ENCODE peak calls at places on chromosomes 2 and 18, in seven cellular contexts. One of them, this sample, is unnamed.
A peak's percentile ranks its signal among the peaks of the same experiment; 100 is the strongest.

GRCh38 chr2:215812966-215813365 is 200.4 kb downstream of the MREG start:
- DNase-seq in testis: no peak
- DNase-seq in uterus: no peak
- DNase-seq in transverse colon: no peak
- DNase-seq in right atrium auricular region: no peak
- DNase-seq in H1: no peak
- DNase-seq in A549: no peak
- DNase-seq in this sample: no peak

GRCh38 chr2:210443527-210443926 is 33.0 kb downstream of the LANCL1 start:
- DNase-seq in transverse colon: no peak
- DNase-seq in H1: no peak
- DNase-seq in A549: no peak
- DNase-seq in testis: no peak
- DNase-seq in right atrium auricular region: no peak
- DNase-seq in uterus: no peak
- DNase-seq in this sample: no peak

GRCh38 chr2:64601785-64602391 is 51.8 kb downstream of the SERTAD2 start:
- DNase-seq in H1: no peak
- DNase-seq in uterus: no peak
- DNase-seq in A549: no peak
- DNase-seq in transverse colon: no peak
- DNase-seq in right atrium auricular region: peak; percentile 46
- DNase-seq in testis: no peak
- DNase-seq in this sample: no peak

GRCh38 chr2:27961997-27962396 is 71.5 kb downstream of the BABAM2 start:
- DNase-seq in uterus: no peak
- DNase-seq in right atrium auricular region: no peak
- DNase-seq in H1: no peak
- DNase-seq in A549: no peak
- DNase-seq in transverse colon: no peak
- DNase-seq in testis: no peak
- DNase-seq in this sample: no peak

GRCh38 chr2:215668329-215668728 is 232.5 kb upstream of the FN1 start:
- DNase-seq in H1: no peak
- DNase-seq in uterus: peak; percentile 65
- DNase-seq in transverse colon: no peak
- DNase-seq in A549: no peak
- DNase-seq in testis: no peak
- DNase-seq in right atrium auricular region: no peak
- DNase-seq in this sample: no peak

GRCh38 chr2:205171541-205171940 is 510.8 kb upstream of the NRP2 start:
- DNase-seq in H1: no peak
- DNase-seq in right atrium auricular region: no peak
- DNase-seq in testis: no peak
- DNase-seq in A549: no peak
- DNase-seq in transverse colon: no peak
- DNase-seq in uterus: no peak
- DNase-seq in this sample: no peak

GRCh38 chr2:66441651-66442365 is 6.9 kb downstream of the MEIS1 start:
- DNase-seq in uterus: peak; percentile 46
- DNase-seq in A549: no peak
- DNase-seq in transverse colon: no peak
- DNase-seq in right atrium auricular region: no peak
- DNase-seq in testis: no peak
- DNase-seq in H1: no peak
- DNase-seq in this sample: no peak

GRCh38 chr2:85468704-85469349 is 50.3 kb downstream of the SH2D6 start:
- DNase-seq in uterus: no peak
- DNase-seq in transverse colon: peak; percentile 86
- DNase-seq in right atrium auricular region: no peak
- DNase-seq in testis: peak; percentile 50
- DNase-seq in H1: peak; percentile 21
- DNase-seq in A549: peak; percentile 82
- DNase-seq in this sample: no peak

GRCh38 chr18:80022613-80023012 is 11.6 kb upstream of the RBFA start:
- DNase-seq in testis: no peak
- DNase-seq in uterus: no peak
- DNase-seq in transverse colon: no peak
- DNase-seq in right atrium auricular region: no peak
- DNase-seq in H1: no peak
- DNase-seq in A549: peak; percentile 9
- DNase-seq in this sample: no peak

GRCh38 chr2:197455428-197455827 is 2.1 kb downstream of the COQ10B start:
- DNase-seq in transverse colon: no peak
- DNase-seq in uterus: no peak
- DNase-seq in H1: no peak
- DNase-seq in testis: no peak
- DNase-seq in A549: no peak
- DNase-seq in right atrium auricular region: no peak
- DNase-seq in this sample: no peak

GRCh38 chr2:30736461-30737325 is 70.6 kb downstream of the CAPN13 start:
- DNase-seq in right atrium auricular region: no peak
- DNase-seq in A549: no peak
- DNase-seq in H1: no peak
- DNase-seq in transverse colon: no peak
- DNase-seq in testis: no peak
- DNase-seq in uterus: no peak
- DNase-seq in this sample: no peak

GRCh38 chr2:224875153-224875552 is 159.0 kb upstream of the CCDC195 start:
- DNase-seq in transverse colon: no peak
- DNase-seq in H1: no peak
- DNase-seq in testis: no peak
- DNase-seq in uterus: no peak
- DNase-seq in A549: no peak
- DNase-seq in right atrium auricular region: no peak
- DNase-seq in this sample: no peak

GRCh38 chr18:73597832-73598615 is 549.6 kb downstream of the FBXO15 start:
- DNase-seq in right atrium auricular region: no peak
- DNase-seq in H1: no peak
- DNase-seq in testis: no peak
- DNase-seq in uterus: no peak
- DNase-seq in A549: no peak
- DNase-seq in transverse colon: no peak
- DNase-seq in this sample: no peak

GRCh38 chr18:35444636-35445035 is 53.1 kb downstream of the INO80C start:
- DNase-seq in testis: no peak
- DNase-seq in H1: no peak
- DNase-seq in uterus: no peak
- DNase-seq in transverse colon: no peak
- DNase-seq in A549: no peak
- DNase-seq in right atrium auricular region: no peak
- DNase-seq in this sample: no peak

GRCh38 chr2:204110250-204111183 is 174.0 kb downstream of the ICOS start:
- DNase-seq in A549: no peak
- DNase-seq in right atrium auricular region: no peak
- DNase-seq in uterus: peak; percentile 18
- DNase-seq in testis: no peak
- DNase-seq in transverse colon: peak; percentile 58
- DNase-seq in H1: no peak
- DNase-seq in this sample: no peak

GRCh38 chr18:7038330-7038846 is 79.2 kb downstream of the LAMA1 start:
- DNase-seq in A549: peak; percentile 24
- DNase-seq in testis: peak; percentile 92
- DNase-seq in uterus: peak; percentile 97
- DNase-seq in H1: peak; percentile 29
- DNase-seq in right atrium auricular region: peak; percentile 96
- DNase-seq in transverse colon: peak; percentile 60
- DNase-seq in this sample: peak; percentile 87

GRCh38 chr2:233213011-233213410 is 38.5 kb upstream of the ATG16L1 start:
- DNase-seq in right atrium auricular region: no peak
- DNase-seq in H1: no peak
- DNase-seq in uterus: no peak
- DNase-seq in A549: no peak
- DNase-seq in testis: no peak
- DNase-seq in transverse colon: no peak
- DNase-seq in this sample: no peak

GRCh38 chr2:233546101-233546500 is 20.5 kb downstream of the USP40 start:
- DNase-seq in right atrium auricular region: no peak
- DNase-seq in testis: no peak
- DNase-seq in uterus: no peak
- DNase-seq in A549: no peak
- DNase-seq in H1: no peak
- DNase-seq in transverse colon: no peak
- DNase-seq in this sample: no peak

GRCh38 chr18:58186258-58186948 is 142.4 kb downstream of the NEDD4L start:
- DNase-seq in right atrium auricular region: no peak
- DNase-seq in A549: peak; percentile 62
- DNase-seq in testis: no peak
- DNase-seq in transverse colon: no peak
- DNase-seq in H1: no peak
- DNase-seq in uterus: no peak
- DNase-seq in this sample: no peak

GRCh38 chr2:164242409-164242808 is 378.9 kb downstream of the GRB14 start:
- DNase-seq in H1: no peak
- DNase-seq in uterus: no peak
- DNase-seq in testis: no peak
- DNase-seq in transverse colon: no peak
- DNase-seq in A549: no peak
- DNase-seq in right atrium auricular region: no peak
- DNase-seq in this sample: no peak

GRCh38 chr2:128315829-128316776 is 2.6 kb downstream of the HS6ST1 start:
- DNase-seq in A549: no peak
- DNase-seq in transverse colon: no peak
- DNase-seq in right atrium auricular region: peak; percentile 56
- DNase-seq in testis: peak; percentile 36
- DNase-seq in uterus: no peak
- DNase-seq in H1: no peak
- DNase-seq in this sample: peak; percentile 71

GRCh38 chr2:9950521-9951271 is 797 bp upstream of the GRHL1 start:
- DNase-seq in transverse colon: peak; percentile 50
- DNase-seq in testis: peak; percentile 58
- DNase-seq in A549: no peak
- DNase-seq in right atrium auricular region: no peak
- DNase-seq in H1: no peak
- DNase-seq in uterus: peak; percentile 24
- DNase-seq in this sample: no peak

GRCh38 chr2:9951272-9951521 is 296 bp upstream of the GRHL1 start:
- DNase-seq in testis: no peak
- DNase-seq in H1: no peak
- DNase-seq in A549: no peak
- DNase-seq in transverse colon: no peak
- DNase-seq in right atrium auricular region: no peak
- DNase-seq in uterus: no peak
- DNase-seq in this sample: no peak

GRCh38 chr2:9952856-9953503 is 1.5 kb downstream of the GRHL1 start:
- DNase-seq in transverse colon: no peak
- DNase-seq in H1: no peak
- DNase-seq in right atrium auricular region: no peak
- DNase-seq in testis: no peak
- DNase-seq in A549: no peak
- DNase-seq in uterus: no peak
- DNase-seq in this sample: no peak

GRCh38 chr2:9952286-9952737 is 819 bp downstream of the GRHL1 start:
- DNase-seq in H1: no peak
- DNase-seq in right atrium auricular region: no peak
- DNase-seq in testis: no peak
- DNase-seq in uterus: no peak
- DNase-seq in transverse colon: no peak
- DNase-seq in A549: no peak
- DNase-seq in this sample: no peak

DNA sequence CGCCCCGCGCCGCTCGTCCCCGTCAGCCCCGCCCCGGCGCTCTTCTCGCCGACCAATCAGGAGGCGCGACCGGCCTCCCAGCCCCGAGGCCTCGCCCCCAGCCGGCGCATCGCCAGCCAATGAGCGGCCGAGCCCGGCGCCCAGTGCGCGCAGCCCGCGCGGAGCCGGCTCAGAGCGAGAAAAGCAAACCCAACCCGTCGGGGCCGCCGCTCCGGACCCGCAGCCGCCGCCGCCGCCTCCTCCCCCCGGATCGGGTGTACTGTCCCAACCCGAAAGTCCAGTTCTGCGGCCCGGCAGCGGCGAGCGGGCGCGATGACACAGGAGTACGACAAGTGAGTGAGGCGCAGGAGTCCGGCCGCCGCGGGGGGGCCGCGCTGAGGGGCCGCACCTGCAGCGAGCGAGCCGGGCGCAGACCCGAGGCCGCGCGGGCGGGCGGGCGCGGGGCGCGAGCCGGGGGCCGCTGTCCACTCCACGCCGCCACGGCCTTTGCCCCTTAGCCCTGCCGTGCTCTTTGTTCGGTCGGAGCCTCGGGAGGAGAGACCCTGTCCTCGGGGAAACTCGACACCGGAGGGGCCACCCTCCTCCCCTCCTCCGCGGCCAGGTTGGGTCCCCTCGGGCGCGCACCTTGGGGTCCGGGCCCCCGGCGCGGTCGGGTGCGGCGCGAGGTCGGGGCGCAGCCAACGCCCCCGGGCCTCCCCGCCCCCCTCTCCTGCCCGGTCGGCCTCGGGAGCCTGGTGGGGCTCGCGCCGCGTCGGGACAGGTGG is at the start of gene GRHL1:
- DNase-seq in right atrium auricular region: peak; percentile 89
- DNase-seq in transverse colon: peak; percentile 94
- DNase-seq in uterus: peak; percentile 85
- DNase-seq in A549: peak; percentile 92
- DNase-seq in testis: peak; percentile 95
- DNase-seq in H1: peak; percentile 46
- DNase-seq in this sample: peak; percentile 91
- H3K27ac ChIP-seq in right atrium auricular region: peak within 1 kb of the TSS; percentile 66
- H3K27ac ChIP-seq in transverse colon: peak within 1 kb of the TSS; percentile 67
- H3K27ac ChIP-seq in uterus: peak within 1 kb of the TSS; percentile 42
- H3K27ac ChIP-seq in A549: peak within 1 kb of the TSS; percentile 89
- H3K27ac ChIP-seq in testis: peak within 1 kb of the TSS; percentile 61
- H3K27ac ChIP-seq in H1: no peak within 1 kb of the TSS
- H3K27ac ChIP-seq in this sample: no peak within 1 kb of the TSS

GRCh38 chr2:73895473-73895872 is 2.7 kb downstream of the ACTG2 start:
- DNase-seq in right atrium auricular region: no peak
- DNase-seq in uterus: no peak
- DNase-seq in H1: no peak
- DNase-seq in transverse colon: no peak
- DNase-seq in A549: no peak
- DNase-seq in testis: no peak
- DNase-seq in this sample: no peak
- H3K4me3 ChIP-seq in right atrium auricular region: no peak overlapping the region
- H3K4me3 ChIP-seq in uterus: peak overlapping the region; percentile 76
- H3K4me3 ChIP-seq in H1: no peak overlapping the region
- H3K4me3 ChIP-seq in transverse colon: peak overlapping the region; percentile 35
- H3K4me3 ChIP-seq in A549: no peak overlapping the region
- H3K4me3 ChIP-seq in testis: no peak overlapping the region
- H3K4me3 ChIP-seq in this sample: peak overlapping the region; percentile 60

DNA sequence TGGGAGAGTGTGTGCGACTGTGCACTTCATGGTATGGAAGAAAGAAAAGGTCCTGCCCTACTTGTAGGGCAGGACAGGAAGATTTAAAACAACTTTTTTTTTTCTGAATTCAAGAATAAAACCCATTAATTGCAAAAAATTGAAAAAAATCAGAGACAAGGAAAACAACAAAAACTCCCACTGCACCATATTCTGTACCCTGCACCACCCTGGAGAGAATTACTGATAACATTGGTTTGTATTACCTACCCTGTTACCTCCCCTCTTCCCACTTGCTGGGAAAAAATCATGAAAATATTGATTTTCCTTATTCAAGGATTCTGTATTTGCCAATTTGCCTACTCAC is 77.6 kb downstream of the DYSF start:
- DNase-seq in testis: no peak
- DNase-seq in H1: no peak
- DNase-seq in transverse colon: no peak
- DNase-seq in A549: no peak
- DNase-seq in right atrium auricular region: no peak
- DNase-seq in uterus: no peak
- DNase-seq in this sample: no peak
- TF ChIP-seq CTCF in testis: no peak
- TF ChIP-seq CTCF in H1: no peak
- TF ChIP-seq CTCF in transverse colon: no peak
- TF ChIP-seq CTCF in A549: no peak
- TF ChIP-seq CTCF in right atrium auricular region: no peak
- TF ChIP-seq CTCF in uterus: no peak
- TF ChIP-seq CTCF in this sample: no peak

GRCh38 chr2:62112192-62112591 is 83.7 kb upstream of the B3GNT2 start:
- DNase-seq in right atrium auricular region: no peak
- DNase-seq in testis: no peak
- DNase-seq in transverse colon: no peak
- DNase-seq in uterus: peak; percentile 28
- DNase-seq in H1: no peak
- DNase-seq in A549: no peak
- DNase-seq in this sample: no peak
- H3K27ac ChIP-seq in right atrium auricular region: no peak overlapping the region
- H3K27ac ChIP-seq in testis: peak overlapping the region; percentile 33
- H3K27ac ChIP-seq in transverse colon: no peak overlapping the region
- H3K27ac ChIP-seq in uterus: peak overlapping the region; percentile 78
- H3K27ac ChIP-seq in H1: no peak overlapping the region
- H3K27ac ChIP-seq in A549: no peak overlapping the region
- H3K27ac ChIP-seq in this sample: no peak overlapping the region

This sample was measured in coronary artery.